ENCODE peak calls at places on chromosomes 3 and 15, in ten cellular contexts. W, C, Z, N, H, A, E, T, F and M are unnamed samples.

GRCh38 chr3:29889230-29889629 is 608.4 kb downstream of the RBMS3 start:
- DNase-seq in T (no peak), E (no peak), Z (peak), A (no peak), H (no peak), F (no peak), W (peak), N (no peak), C (no peak), M (no peak)

GRCh38 chr3:58880182-58880581 is 169.6 kb downstream of the CFAP20DC start:
- DNase-seq in Z (peak), C (no peak), A (no peak), F (no peak), N (no peak), T (no peak), H (no peak), E (no peak), W (no peak), M (no peak)

GRCh38 chr3:195818301-195818700 is 6.6 kb upstream of the MUC4 start:
- DNase-seq in Z (no peak), H (no peak), N (no peak), A (no peak), F (no peak), T (no peak), E (no peak), C (no peak), W (no peak), M (no peak)

GRCh38 chr15:39099524-39099923 is 481.4 kb upstream of the THBS1 start:
- DNase-seq in A (no peak), Z (no peak), H (no peak), T (no peak), E (no peak), N (no peak), F (no peak), W (no peak), C (no peak), M (no peak)

GRCh38 chr3:197344582-197345318 is 46.3 kb upstream of the DLG1 start:
- DNase-seq in F (no peak), N (no peak), Z (no peak), W (no peak), C (no peak), H (no peak), A (no peak), T (no peak), E (no peak), M (no peak)

GRCh38 chr3:139944256-139944910 is 9.4 kb downstream of the CLSTN2 start:
- DNase-seq in H (no peak), W (no peak), F (no peak), E (no peak), N (no peak), C (no peak), T (no peak), Z (no peak), A (no peak), M (no peak)

GRCh38 chr15:83475551-83475950 is 28.4 kb downstream of the SH3GL3 start:
- DNase-seq in N (peak), T (no peak), C (no peak), F (no peak), Z (peak), W (peak), A (no peak), H (no peak), E (no peak), M (no peak)

GRCh38 chr15:35912196-35912595 is 366.2 kb upstream of the DPH6 start:
- DNase-seq in Z (no peak), N (no peak), C (no peak), T (no peak), A (no peak), E (peak), F (no peak), W (no peak), H (no peak), M (no peak)

GRCh38 chr3:121852256-121852655 is 17.2 kb downstream of the EAF2 start:
- DNase-seq in N (no peak), W (no peak), C (no peak), Z (no peak), A (no peak), F (no peak), E (no peak), T (no peak), H (no peak), M (no peak)

GRCh38 chr3:67601385-67601784 is 53.0 kb downstream of the SUCLG2 start:
- DNase-seq in T (no peak), W (no peak), A (no peak), H (no peak), E (no peak), N (no peak), C (no peak), F (no peak), Z (peak), M (no peak)

GRCh38 chr3:65483475-65483874 is 555.2 kb downstream of the MAGI1 start:
- DNase-seq in N (no peak), Z (no peak), T (no peak), A (no peak), W (no peak), E (peak), H (no peak), F (no peak), C (no peak), M (no peak)

GRCh38 chr15:31433101-31433500 is 106.5 kb downstream of the KLF13 start:
- DNase-seq in F (no peak), T (no peak), W (no peak), Z (no peak), H (no peak), E (no peak), A (no peak), N (no peak), C (no peak), M (no peak)

GRCh38 chr15:28955686-28956421 is 70.1 kb downstream of the APBA2 start:
- DNase-seq in F (no peak), H (peak), A (no peak), C (peak), Z (peak), E (no peak), N (no peak), W (no peak), T (no peak), M (no peak)

GRCh38 chr15:87816811-87817210 is 439.7 kb downstream of the NTRK3 start:
- DNase-seq in A (no peak), F (no peak), Z (peak), W (peak), C (no peak), T (peak), N (peak), H (no peak), E (no peak), M (no peak)